ENCODE peak calls at places on chromosomes 6 and 20, in ten cellular contexts. B, F, T, K, W, H, S, N, Z and O are unnamed samples.

GRCh38 chr6:99789767-99790166 is 183.1 kb downstream of the PRDM13 start:
- DNase-seq in B (no peak), F (no peak), T (no peak), K (no peak), W (no peak), H (no peak), S (no peak), N (no peak), Z (no peak), O (no peak)

GRCh38 chr6:106134906-106135634 is 48.9 kb downstream of the PRDM1 start:
- DNase-seq in B (no peak), F (no peak), T (no peak), K (no peak), W (peak; percentile 64), H (peak; percentile 46), S (no peak), N (no peak), Z (no peak), O (no peak)

GRCh38 chr20:26276811-26277210 is 580.2 kb upstream of the ZNF337 start:
- DNase-seq in B (no peak), F (peak; percentile 1), T (no peak), K (no peak), W (peak; percentile 4), H (no peak), S (no peak), N (no peak), Z (no peak), O (peak; percentile 65)

GRCh38 chr6:132712366-132712765 is 1.5 kb downstream of the VNN1 start:
- DNase-seq in B (no peak), F (peak; percentile 22), T (no peak), K (no peak), W (peak; percentile 73), H (peak; percentile 37), S (no peak), N (peak; percentile 90), Z (peak; percentile 62), O (no peak)

GRCh38 chr20:1467355-1468116 is 887 bp upstream of the NSFL1C start:
- DNase-seq in B (no peak), F (no peak), T (no peak), K (peak; percentile 42), W (no peak), H (no peak), S (no peak), N (no peak), Z (no peak), O (no peak)

GRCh38 chr6:99111590-99111989 is 163.8 kb upstream of the FBXL4 start:
- DNase-seq in B (no peak), F (no peak), T (no peak), K (no peak), W (no peak), H (no peak), S (no peak), N (no peak), Z (no peak), O (no peak)

GRCh38 chr6:113416166-113416565 is 441.0 kb upstream of the MARCKS start:
- DNase-seq in B (no peak), F (no peak), T (no peak), K (no peak), W (peak; percentile 40), H (peak; percentile 15), S (no peak), N (no peak), Z (peak; percentile 35), O (no peak)

GRCh38 chr20:52230406-52230805 is 38.8 kb upstream of the ZFP64 start:
- DNase-seq in B (no peak), F (peak; percentile 8), T (no peak), K (no peak), W (peak; percentile 63), H (no peak), S (no peak), N (no peak), Z (no peak), O (no peak)

GRCh38 chr6:153790048-153790447 is 249.0 kb upstream of the OPRM1 start:
- DNase-seq in B (no peak), F (peak; percentile 97), T (no peak), K (no peak), W (peak; percentile 96), H (peak; percentile 88), S (no peak), N (peak; percentile 84), Z (peak; percentile 13), O (no peak)
- TF ChIP-seq CTCF in B (no peak), F (peak; percentile 65), T (no peak), K (no peak), W (peak; percentile 46), H (no peak), S (no peak), N (peak; percentile 36), Z (no peak), O (no peak)

GRCh38 chr6:11621119-11621518 is 83.6 kb downstream of the TMEM170B start:
- DNase-seq in B (no peak), F (no peak), T (no peak), K (no peak), W (no peak), H (no peak), S (no peak), N (no peak), Z (no peak), O (no peak)

GRCh38 chr6:11622156-11622555 is 84.6 kb downstream of the TMEM170B start:
- DNase-seq in B (no peak), F (no peak), T (no peak), K (no peak), W (no peak), H (no peak), S (no peak), N (no peak), Z (no peak), O (no peak)

GRCh38 chr6:11615214-11615602 is 77.7 kb downstream of the TMEM170B start:
- DNase-seq in B (no peak), F (peak; percentile 57), T (no peak), K (no peak), W (peak; percentile 50), H (peak; percentile 52), S (no peak), N (no peak), Z (peak; percentile 86), O (no peak)

GRCh38 chr6:11616200-11616611 is 78.7 kb downstream of the TMEM170B start:
- DNase-seq in B (no peak), F (peak; percentile 95), T (no peak), K (no peak), W (peak; percentile 82), H (peak; percentile 88), S (no peak), N (peak; percentile 82), Z (peak; percentile 98), O (no peak)

GRCh38 chr6:11618533-11618932 is 81.0 kb downstream of the TMEM170B start:
- DNase-seq in B (no peak), F (peak; percentile 41), T (no peak), K (no peak), W (peak; percentile 48), H (no peak), S (no peak), N (no peak), Z (peak; percentile 49), O (no peak)
- TF ChIP-seq CTCF in B (peak; percentile 27), F (peak; percentile 45), T (peak; percentile 30), K (no peak), W (peak; percentile 32), H (peak; percentile 12), S (peak; percentile 49), N (peak; percentile 53), Z (peak; percentile 37), O (peak; percentile 14)

GRCh38 chr6:112286010-112286409 is 31.6 kb upstream of the LAMA4 start:
- DNase-seq in B (no peak), F (no peak), T (no peak), K (no peak), W (no peak), H (no peak), S (no peak), N (no peak), Z (no peak), O (no peak)

GRCh38 chr6:112284603-112285002 is 30.2 kb upstream of the LAMA4 start:
- DNase-seq in B (no peak), F (no peak), T (no peak), K (no peak), W (no peak), H (no peak), S (no peak), N (no peak), Z (no peak), O (no peak)

GRCh38 chr6:112279044-112279916 is 24.9 kb upstream of the LAMA4 start:
- DNase-seq in B (no peak), F (no peak), T (no peak), K (no peak), W (peak; percentile 42), H (peak; percentile 63), S (no peak), N (no peak), Z (peak; percentile 33), O (no peak)

GRCh38 chr6:112283621-112284020 is 29.3 kb upstream of the LAMA4 start:
- DNase-seq in B (no peak), F (no peak), T (no peak), K (no peak), W (no peak), H (no peak), S (no peak), N (no peak), Z (no peak), O (no peak)

DNA sequence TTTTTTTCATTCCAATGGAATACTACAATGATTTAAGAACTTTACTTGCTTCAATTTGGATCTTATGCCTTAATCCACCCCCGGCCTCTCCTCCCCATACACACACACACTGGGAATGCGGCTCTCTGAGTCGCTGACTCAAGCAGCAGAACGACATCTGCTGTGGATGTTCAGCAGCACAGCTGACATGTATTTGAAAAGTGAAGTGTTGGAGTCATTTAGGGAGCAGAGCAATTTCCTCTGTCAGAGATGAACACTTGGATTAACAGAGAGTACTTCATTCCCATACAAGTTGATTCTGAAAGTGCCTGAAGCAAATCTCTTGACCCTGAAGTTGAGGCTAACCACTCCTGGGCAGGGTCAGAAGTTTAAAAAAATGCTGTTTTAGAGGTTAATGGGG is 27.9 kb upstream of the LAMA4 start:
- DNase-seq in B (no peak), F (peak; percentile 78), T (peak; percentile 46), K (no peak), W (peak; percentile 84), H (peak; percentile 98), S (peak; percentile 20), N (peak; percentile 54), Z (peak; percentile 97), O (peak; percentile 26)
- TF ChIP-seq CTCF in B (no peak), F (peak; percentile 72), T (peak; percentile 71), K (no peak), W (peak; percentile 45), H (peak; percentile 34), S (peak; percentile 33), N (peak; percentile 62), Z (peak; percentile 54), O (no peak)

DNA sequence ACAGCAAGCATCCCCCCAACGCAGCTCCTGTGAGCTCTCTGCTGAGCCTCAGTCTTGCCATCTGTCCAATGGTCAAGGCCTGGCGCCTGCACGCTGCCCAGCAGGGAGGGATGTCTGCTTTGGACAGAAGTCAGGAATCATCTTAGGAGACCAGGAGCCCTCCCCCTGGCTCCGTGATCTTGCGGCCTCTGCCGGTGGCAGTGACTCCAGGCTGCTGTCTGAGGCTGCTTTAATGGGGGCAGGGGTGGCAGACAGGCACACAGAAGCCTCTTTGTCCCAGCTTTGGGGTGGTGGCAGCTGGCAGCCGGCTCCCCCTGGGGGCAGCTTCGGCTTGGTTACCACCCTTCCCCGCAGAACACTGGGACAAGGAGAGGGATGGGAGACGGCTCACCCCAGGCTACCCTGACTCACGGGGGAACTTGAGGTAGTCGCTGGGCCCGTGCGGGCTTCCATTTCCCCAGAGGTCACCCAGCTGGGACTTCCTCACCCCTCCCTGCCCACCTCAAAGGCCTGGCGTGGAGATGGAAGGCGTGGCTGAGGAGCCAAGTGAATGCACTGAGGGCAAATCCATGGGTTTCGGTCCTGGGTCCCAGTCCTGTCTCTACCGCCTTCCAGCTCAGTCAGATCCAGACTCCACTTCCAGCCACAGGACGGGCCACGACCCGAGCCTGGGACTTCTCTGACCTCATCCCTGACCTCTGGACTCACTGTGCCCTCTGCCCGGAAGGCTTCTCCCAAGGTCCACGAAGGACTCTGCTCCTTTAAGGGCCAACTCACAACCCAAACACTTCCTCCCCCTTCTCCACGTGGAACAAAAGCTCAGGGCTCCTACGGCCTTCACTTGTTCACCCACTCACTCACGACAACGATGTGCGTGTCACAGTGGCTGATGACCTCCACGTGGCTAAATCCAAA is 14.8 kb downstream of the PEDS1 start:
- DNase-seq in B (no peak), F (no peak), T (no peak), K (no peak), W (peak; percentile 45), H (no peak), S (peak; percentile 55), N (no peak), Z (no peak), O (no peak)
- TF ChIP-seq CTCF in B (no peak), F (peak; percentile 55), T (no peak), K (no peak), W (peak; percentile 21), H (no peak), S (no peak), N (peak; percentile 19), Z (no peak), O (no peak)